ENCODE peak calls at places on chromosomes 13 and 19, in seven cellular contexts. M is prostate gland, N is SK-N-SH, Z is A549, W is endodermal cell, K is ovary, U is tibial artery. B is an unnamed sample. For H3K4me1, the result is how much of the 10 kb centered on the place peaks cover.

GRCh38 chr13:40181203-40181845 is 485.1 kb downstream of the FOXO1 start:
- DNase-seq in N (no peak), M (no peak), K (no peak), Z (peak), U (no peak), W (no peak), B (no peak)

GRCh38 chr19:31312004-31312403 is 37.2 kb downstream of the TSHZ3 start:
- DNase-seq in W (no peak), K (peak), U (no peak), M (no peak), N (no peak), Z (no peak), B (no peak)

GRCh38 chr19:1615156-1615765 is 10.0 kb upstream of the UQCR11 start:
- DNase-seq in K (no peak), M (no peak), W (no peak), U (no peak), N (no peak), Z (no peak), B (no peak)

GRCh38 chr13:49935171-49936084 is 712 bp downstream of the SPRYD7 start:
- DNase-seq in N (no peak), Z (peak), K (peak), U (peak), W (peak), M (peak), B (peak)

GRCh38 chr19:51325161-51325979 is 13.9 kb downstream of the IGLON5 start:
- DNase-seq in M (no peak), N (no peak), K (no peak), W (peak), U (no peak), Z (no peak), B (no peak)

GRCh38 chr19:8456064-8456463 is 11.3 kb downstream of the HNRNPM start:
- DNase-seq in M (no peak), Z (peak), K (no peak), W (peak), N (no peak), U (no peak), B (no peak)

GRCh38 chr13:91122766-91123165 is 224.7 kb upstream of the MIR17HG start:
- DNase-seq in M (no peak), N (no peak), K (no peak), U (no peak), W (no peak), Z (no peak), B (no peak)

GRCh38 chr13:113427562-113428468 is 25.5 kb downstream of the ADPRHL1 start:
- DNase-seq in U (no peak), N (no peak), M (no peak), Z (no peak), W (peak), K (no peak), B (no peak)

GRCh38 chr19:57406516-57407123 is 4.3 kb upstream of the ZNF17 start:
- DNase-seq in W (peak), U (no peak), Z (peak), K (no peak), M (peak), N (peak), B (peak)

GRCh38 chr13:22848539-22849052 is 332.2 kb upstream of the SGCG start:
- DNase-seq in W (peak), M (no peak), U (no peak), Z (no peak), N (peak), K (no peak), B (no peak)

GRCh38 chr13:41117859-41118258 is 14.7 kb downstream of the KBTBD6 start:
- DNase-seq in W (no peak), M (no peak), Z (no peak), K (no peak), N (no peak), U (no peak), B (no peak)

GRCh38 chr19:46076951-46077814 is 36.4 kb upstream of the IGFL4 start:
- DNase-seq in Z (peak), K (no peak), U (no peak), W (peak), M (peak), N (peak), B (no peak)

GRCh38 chr13:51818276-51818675 is 14.3 kb upstream of the DHRS12 start:
- DNase-seq in K (no peak), W (no peak), N (no peak), Z (no peak), U (peak), M (no peak), B (no peak)

GRCh38 chr13:25473864-25474263 is 102.1 kb downstream of the ATP8A2 start:
- DNase-seq in K (no peak), U (no peak), N (no peak), W (no peak), Z (no peak), M (no peak), B (no peak)

GRCh38 chr19:31501427-31502195 is 152.4 kb upstream of the TSHZ3 start:
- DNase-seq in Z (no peak), N (no peak), M (peak), K (no peak), W (no peak), U (no peak), B (no peak)

GRCh38 chr13:80783926-80784325 is 443.0 kb upstream of the SPRY2 start:
- DNase-seq in N (no peak), U (no peak), Z (no peak), M (no peak), K (no peak), W (no peak), B (no peak)

GRCh38 chr19:8615813-8616596 is 5.5 kb upstream of the ADAMTS10 start:
- DNase-seq in N (peak), U (peak), Z (peak), K (no peak), W (peak), M (no peak), B (peak)

GRCh38 chr19:49808762-49809154 is 4.3 kb downstream of the FUZ start:
- DNase-seq in U (peak), M (peak), Z (peak), N (peak), W (peak), K (peak), B (peak)

GRCh38 chr19:35347930-35348298 is 212 bp downstream of the FFAR1 start:
- DNase-seq in K (no peak), U (no peak), Z (no peak), W (peak), M (no peak), N (no peak), B (no peak)
- H3K4me1 ChIP-seq in K (under half), U (under half), Z (under half), W (under half), M (under half), N (under half), B (under half)

GRCh38 chr19:41868120-41868988 is 8.3 kb downstream of the RPS19 start:
- DNase-seq in U (no peak), W (peak), N (no peak), M (no peak), Z (no peak), K (no peak), B (no peak)
- H3K4me1 ChIP-seq in U (under half), W (under half), N (under half), M (under half), Z (half or more), K (under half), B (half or more)

DNA sequence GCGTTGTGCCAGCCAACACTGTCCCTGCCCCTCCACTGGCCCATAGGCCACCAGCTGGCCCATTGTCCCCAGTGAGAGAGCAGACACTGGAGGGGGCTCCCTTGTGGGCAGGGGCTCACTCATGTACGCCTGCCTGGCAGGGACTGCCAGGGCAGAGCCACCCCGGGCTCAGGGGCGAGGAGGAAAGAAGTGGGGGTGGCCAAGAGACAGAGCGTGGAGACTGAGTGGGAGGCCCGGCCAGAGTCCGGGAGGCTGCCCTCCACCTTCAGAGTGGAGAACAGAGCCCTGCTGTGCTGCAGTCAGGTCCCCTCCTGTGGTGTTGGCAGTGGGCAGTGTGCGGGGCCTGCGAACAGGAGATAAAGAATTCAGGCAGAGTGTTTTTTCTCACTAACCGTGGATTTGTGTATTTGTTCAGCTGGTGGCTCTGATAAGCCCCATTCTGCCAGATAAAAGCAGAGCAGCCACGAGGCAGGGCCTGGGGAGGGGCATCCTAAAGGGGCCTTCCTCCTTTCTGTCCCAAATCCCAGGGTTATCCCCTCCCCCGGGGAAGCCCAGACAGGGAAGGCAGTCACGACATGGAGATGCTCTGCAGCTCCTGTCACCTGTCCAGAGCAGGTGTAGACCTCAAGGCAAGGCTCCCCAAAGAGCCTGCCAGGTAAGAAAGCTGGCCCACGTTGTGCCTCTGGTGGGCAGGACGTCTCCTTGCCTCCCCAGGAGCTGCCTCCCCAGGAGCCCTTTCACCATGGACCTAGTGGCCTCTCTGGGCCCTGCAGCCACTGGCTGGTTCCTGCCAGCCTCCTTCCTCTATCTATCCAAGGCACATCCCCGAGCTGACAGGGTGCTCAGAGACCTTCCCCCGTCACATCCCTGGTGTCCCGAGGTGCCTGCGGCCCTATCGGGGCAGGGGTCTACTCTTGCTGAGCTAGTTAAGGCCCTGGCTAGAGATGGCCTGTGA is 33.0 kb downstream of the LYL1 start:
- DNase-seq in M (no peak), U (no peak), Z (no peak), N (peak), K (no peak), W (peak), B (no peak)
- H3K4me1 ChIP-seq in M (under half), U (half or more), Z (under half), N (half or more), K (under half), W (under half), B (under half)

GRCh38 chr19:39397360-39398296 is 6.5 kb downstream of the MED29 start:
- DNase-seq in Z (peak), K (peak), M (peak), N (peak), U (peak), W (peak), B (peak)

GRCh38 chr19:39399684-39400465 is 6.8 kb upstream of the ZFP36 start:
- DNase-seq in W (no peak), M (no peak), U (no peak), N (no peak), Z (no peak), K (no peak), B (no peak)

GRCh38 chr19:39400997-39401548 is 5.6 kb upstream of the ZFP36 start:
- DNase-seq in Z (peak), U (no peak), M (no peak), K (no peak), N (no peak), W (no peak), B (no peak)

GRCh38 chr19:39401549-39402416 is 4.9 kb upstream of the ZFP36 start:
- DNase-seq in U (peak), Z (peak), N (no peak), W (peak), M (peak), K (peak), B (peak)

DNA sequence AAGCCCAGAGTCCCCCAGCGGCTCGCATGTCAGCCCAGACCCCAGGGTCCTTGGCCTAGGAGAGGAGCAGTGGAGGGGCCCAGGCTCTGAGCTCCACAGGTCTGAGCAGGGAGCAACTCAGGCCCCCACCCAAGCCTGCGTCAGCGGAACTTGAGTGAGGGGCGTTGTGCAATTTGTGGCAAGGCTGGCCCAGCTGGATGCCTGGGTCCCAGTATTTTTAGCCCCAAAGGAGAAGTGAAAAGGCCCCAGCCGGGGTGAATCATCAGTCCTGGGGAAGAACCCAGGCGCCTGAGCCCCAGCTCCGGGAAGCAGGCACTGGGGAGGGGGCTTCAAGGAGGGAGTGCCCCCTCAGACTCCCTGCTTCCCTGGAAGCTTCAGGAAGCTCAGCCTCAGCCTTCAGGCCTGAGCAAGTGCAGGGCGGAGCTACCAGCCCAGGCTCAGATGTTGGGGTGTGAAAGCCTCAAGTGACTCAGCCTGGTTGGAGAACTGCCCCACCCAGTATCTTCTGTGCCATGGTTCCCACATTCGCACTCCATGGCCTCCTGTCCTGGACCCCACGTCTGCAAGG is 7.2 kb downstream of the MED29 start:
- DNase-seq in M (no peak), U (peak), W (no peak), N (no peak), Z (peak), K (peak), B (no peak)
- H3K4me1 ChIP-seq in M (under half), U (under half), W (under half), N (under half), Z (half or more), K (under half), B (under half)

DNA sequence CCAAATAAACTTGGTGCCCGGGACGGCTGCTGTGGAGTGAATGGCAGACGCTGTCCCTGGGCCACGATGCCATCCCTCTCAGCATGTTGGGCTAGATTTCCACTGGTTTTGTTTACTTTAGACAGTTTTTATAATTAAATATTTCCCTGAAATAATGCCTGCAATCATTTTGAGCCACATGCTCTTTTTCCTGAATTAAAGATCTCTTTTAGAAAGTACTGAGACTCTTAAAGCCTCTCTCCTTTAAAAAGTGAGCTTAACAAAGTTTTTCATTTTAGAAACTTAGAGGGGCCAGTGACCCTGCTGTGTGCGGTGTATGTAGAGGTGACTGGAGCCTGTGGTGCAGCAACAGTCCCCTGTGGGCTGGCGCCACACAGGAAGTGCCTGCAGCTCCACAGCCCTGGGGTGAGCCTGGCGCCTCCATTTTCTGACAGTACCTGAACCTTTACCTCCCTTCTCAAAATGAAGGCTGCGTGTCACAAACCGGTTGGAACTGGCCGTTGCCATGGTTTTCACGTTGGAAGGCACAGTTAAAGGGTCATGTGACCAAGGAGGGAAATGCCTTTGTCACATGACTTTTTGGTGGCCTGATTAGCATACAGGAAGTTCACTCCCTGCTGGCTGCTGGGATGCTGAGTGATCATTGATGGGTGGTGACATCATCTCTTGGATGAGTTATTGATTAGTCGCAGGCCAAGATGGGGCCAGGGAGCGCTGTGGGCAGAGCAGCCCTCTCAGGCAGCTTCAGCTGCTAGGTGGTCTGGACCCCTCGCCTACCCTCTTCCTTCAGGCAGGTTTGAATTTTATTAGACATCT is 26.3 kb downstream of the TSSK6 start:
- DNase-seq in U (peak), Z (peak), W (peak), N (peak), M (no peak), K (peak), B (peak)
- H3K4me1 ChIP-seq in U (under half), Z (under half), W (under half), N (under half), M (under half), K (under half), B (under half)

GRCh38 chr19:5032101-5032967 is 63.4 kb downstream of the KDM4B start:
- DNase-seq in Z (no peak), U (no peak), W (no peak), N (no peak), K (no peak), M (no peak), B (no peak)
- H3K4me1 ChIP-seq in Z (under half), U (under half), W (under half), N (under half), K (under half), M (under half), B (under half)

DNA sequence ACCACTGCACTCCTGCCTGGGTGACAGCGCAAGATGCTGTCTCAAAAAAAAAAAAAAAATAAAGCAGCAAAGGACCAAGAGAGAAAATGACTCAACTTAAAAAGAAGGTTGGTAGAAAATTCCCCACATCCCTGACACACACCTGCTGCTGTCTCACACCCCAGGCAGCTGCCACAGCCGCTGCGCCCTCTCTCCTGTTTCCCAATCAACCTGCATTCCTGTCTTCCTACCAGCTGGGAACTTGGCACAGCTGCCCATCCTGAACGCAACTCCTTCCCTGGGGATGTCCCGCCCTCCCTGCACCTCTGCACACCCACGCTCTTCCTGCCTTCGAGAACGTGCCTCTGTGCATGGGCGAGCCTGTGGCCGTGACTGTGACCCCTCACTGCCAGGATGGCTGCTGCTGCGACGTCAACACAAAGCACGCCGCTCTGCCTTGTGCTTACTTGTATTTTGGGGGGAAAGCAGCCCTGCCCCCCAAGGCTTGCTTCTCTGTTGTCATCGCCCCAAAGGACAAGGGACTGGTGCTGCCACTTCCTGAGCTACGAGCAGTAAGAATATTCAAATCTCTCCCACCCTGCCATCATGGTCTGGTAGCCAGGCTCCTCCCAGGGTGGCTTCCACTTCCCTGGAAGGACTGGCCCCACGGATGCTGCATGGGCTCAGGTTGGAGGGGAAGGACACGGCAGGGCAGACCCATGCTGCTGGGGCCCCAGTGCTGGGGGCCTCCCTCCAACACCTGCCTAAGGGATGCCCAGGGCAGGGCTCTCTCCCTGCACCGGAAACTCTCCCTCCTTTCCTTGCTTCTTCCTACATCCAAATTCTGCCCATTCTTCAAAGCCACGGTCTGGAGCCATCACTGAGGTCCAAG is 20.7 kb downstream of the SH3GL1 start:
- DNase-seq in M (peak), W (no peak), K (no peak), U (peak), N (peak), Z (peak), B (no peak)
- H3K4me1 ChIP-seq in M (under half), W (under half), K (under half), U (under half), N (under half), Z (half or more), B (under half)

DNA sequence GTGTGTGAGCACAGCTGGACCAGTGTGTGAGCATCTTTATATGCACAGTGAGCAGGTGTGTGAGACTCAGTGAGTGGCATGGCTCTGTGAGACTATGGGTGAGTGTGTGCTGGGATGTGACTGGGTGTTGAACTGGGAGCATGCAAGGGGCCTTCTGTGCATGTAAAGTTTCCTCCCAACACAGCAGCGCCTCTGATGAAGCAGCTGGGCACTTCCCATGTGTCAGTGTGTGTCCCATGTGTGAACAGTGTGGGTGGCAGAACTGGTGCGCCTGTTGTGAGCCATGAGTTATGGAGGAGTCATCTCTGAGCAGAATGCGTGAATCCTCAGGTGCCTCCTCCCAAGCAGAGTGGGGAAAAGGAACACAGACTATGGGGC is 24.1 kb downstream of the LGALS16 start:
- DNase-seq in K (no peak), W (no peak), U (no peak), Z (no peak), M (no peak), N (no peak), B (no peak)
- H3K4me1 ChIP-seq in K (under half), W (under half), U (under half), Z (under half), M (under half), N (under half), B (under half)

B was measured in effector memory CD4-positive, alpha-beta T cell.